ENCODE peak calls at places on chromosomes 3 and 15, in five cellular contexts. A is testis; L is fibroblast of the conjunctiva; Q is CD8-positive, alpha-beta T cell; E is CD4-positive, alpha-beta memory T cell. K is an unnamed sample.

GRCh38 chr15:101052681-101053121 is 133.5 kb downstream of the LRRK1 start:
- DNase-seq in A (peak; percentile 6), L (no peak), Q (no peak), E (no peak), K (no peak)

GRCh38 chr3:46135475-46135874 is 72.6 kb downstream of the CCR1 start:
- DNase-seq in A (no peak), L (no peak), Q (no peak), E (no peak), K (no peak)

GRCh38 chr3:11120091-11120845 is 34.0 kb upstream of the HRH1 start:
- DNase-seq in A (no peak), L (no peak), Q (no peak), E (no peak), K (no peak)

GRCh38 chr3:12416731-12417130 is 67.5 kb upstream of the TSEN2 start:
- DNase-seq in A (no peak), L (no peak), Q (no peak), E (no peak), K (no peak)

GRCh38 chr3:159513867-159514380 is 474.7 kb upstream of the IL12A start:
- DNase-seq in A (no peak), L (no peak), Q (no peak), E (no peak), K (no peak)

GRCh38 chr3:24299801-24300626 is 194.6 kb downstream of the THRB start:
- DNase-seq in A (no peak), L (no peak), Q (no peak), E (no peak), K (no peak)

GRCh38 chr3:55252921-55253320 is 234.2 kb downstream of the WNT5A start:
- DNase-seq in A (no peak), L (no peak), Q (no peak), E (no peak), K (no peak)

GRCh38 chr15:93088200-93088980 is 621 bp downstream of the RGMA start:
- DNase-seq in A (peak; percentile 41), L (no peak), Q (no peak), E (peak; percentile 22), K (no peak)

GRCh38 chr15:83595191-83595590 is 58.7 kb upstream of the ADAMTSL3 start:
- DNase-seq in A (no peak), L (no peak), Q (no peak), E (no peak), K (no peak)

GRCh38 chr3:4828279-4829030 is 150.8 kb upstream of the BHLHE40 start:
- DNase-seq in A (peak; percentile 33), L (no peak), Q (no peak), E (no peak), K (no peak)

GRCh38 chr15:57109005-57109404 is 190.6 kb downstream of the TCF12 start:
- DNase-seq in A (no peak), L (no peak), Q (no peak), E (no peak), K (no peak)

GRCh38 chr3:11300970-11301369 is 28.8 kb downstream of the ATG7 start:
- DNase-seq in A (no peak), L (no peak), Q (no peak), E (no peak), K (no peak)

GRCh38 chr3:14598143-14598569 is 53.4 kb upstream of the CCDC174 start:
- DNase-seq in A (peak; percentile 26), L (peak; percentile 6), Q (peak; percentile 20), E (peak; percentile 51), K (no peak)

GRCh38 chr15:38164061-38164460 is 88.6 kb upstream of the SPRED1 start:
- DNase-seq in A (no peak), L (no peak), Q (no peak), E (no peak), K (no peak)

GRCh38 chr3:55624238-55624637 is 137.1 kb upstream of the WNT5A start:
- DNase-seq in A (no peak), L (no peak), Q (no peak), E (no peak), K (no peak)

GRCh38 chr3:52055537-52056351 is 627 bp downstream of the DUSP7 start:
- DNase-seq in A (no peak), L (no peak), Q (peak; percentile 22), E (peak; percentile 52), K (peak; percentile 47)